ENCODE peak calls at places on chromosomes 5 and 9, in four cellular contexts. F is neural progenitor cell, R is GM06990, T is body of pancreas. L is an unnamed sample.

GRCh38 chr9:734831-735511 is 106.5 kb upstream of the DMRT1 start:
- DNase-seq in T (no peak), F (no peak), R (no peak), L (no peak)

GRCh38 chr5:77846422-77847128 is 70.4 kb upstream of the TBCA start:
- DNase-seq in R (no peak), T (no peak), F (peak), L (peak)

GRCh38 chr9:96232539-96233241 is 69.3 kb downstream of the HSD17B3 start:
- DNase-seq in T (peak), R (no peak), F (peak), L (peak)

GRCh38 chr5:158809310-158809709 is 290.4 kb downstream of the EBF1 start:
- DNase-seq in R (no peak), T (no peak), F (no peak), L (no peak)

GRCh38 chr5:134503937-134504437 is 21.5 kb upstream of the JADE2 start:
- DNase-seq in R (no peak), F (no peak), T (no peak), L (no peak)

GRCh38 chr5:173314166-173314952 is 13.9 kb downstream of the STC2 start:
- DNase-seq in T (no peak), R (no peak), F (no peak), L (no peak)

GRCh38 chr9:123302348-123303214 is 34.2 kb upstream of the STRBP start:
- DNase-seq in F (no peak), R (no peak), T (no peak), L (no peak)

GRCh38 chr5:179120951-179121666 is 60.9 kb downstream of the ZNF354C start:
- DNase-seq in F (no peak), R (no peak), T (no peak), L (no peak)

GRCh38 chr9:86807577-86807976 is 139.7 kb downstream of the GAS1 start:
- DNase-seq in F (peak), R (no peak), T (no peak), L (peak)

GRCh38 chr5:1479581-1480188 is 34.4 kb upstream of the SLC6A3 start:
- DNase-seq in T (peak), F (peak), R (peak), L (peak)

GRCh38 chr9:137423001-137423809 is at the start of the genes EXD3 and NOXA1:
- DNase-seq in F (peak), R (peak), T (peak), L (peak)
- TF ChIP-seq CTCF in F (peak), R (peak), T (peak), L (no peak)

GRCh38 chr5:74052441-74052840 is 426.4 kb downstream of the ARHGEF28 start:
- DNase-seq in T (no peak), F (no peak), R (no peak), L (no peak)
- TF ChIP-seq CTCF in T (no peak), F (no peak), R (no peak), L (no peak)

GRCh38 chr9:132042324-132042723 is 37.3 kb downstream of the MED27 start:
- DNase-seq in R (no peak), F (no peak), T (no peak), L (no peak)
- TF ChIP-seq CTCF in R (no peak), F (no peak), T (no peak), L (no peak)

DNA sequence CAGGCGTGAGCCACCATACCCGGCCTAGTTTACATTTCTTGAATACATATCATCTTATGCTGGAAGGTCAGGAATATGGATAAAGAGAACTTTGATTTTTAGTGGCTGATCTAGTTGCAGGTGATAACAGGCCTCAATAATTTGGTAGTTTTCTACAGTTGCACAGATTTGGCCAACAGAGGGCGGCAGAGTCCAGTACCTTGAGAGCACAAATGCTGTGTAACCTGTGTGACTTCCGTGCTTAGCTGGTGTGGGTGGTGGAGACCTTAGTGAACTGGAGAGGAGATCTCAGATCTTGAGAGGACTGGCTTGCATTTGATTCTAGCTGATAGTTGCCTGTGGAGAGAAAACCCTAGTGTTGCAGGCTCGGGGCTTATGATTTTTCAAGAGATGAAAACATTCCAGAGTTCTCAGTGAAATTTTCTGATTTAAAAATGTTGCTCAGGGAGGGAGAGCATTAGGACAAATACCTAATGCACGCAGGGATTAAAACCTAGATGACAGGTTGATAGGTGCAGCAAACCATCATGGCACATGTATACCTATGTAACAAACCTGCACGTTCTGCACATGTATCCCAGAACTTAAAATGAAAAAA is 17.4 kb upstream of the GPR151 start:
- DNase-seq in F (peak), T (peak), R (peak), L (peak)
- TF ChIP-seq CTCF in F (peak), T (peak), R (peak), L (peak)

GRCh38 chr5:54897001-54897400 is 88.4 kb downstream of the ESM1 start:
- DNase-seq in R (no peak), T (no peak), F (no peak), L (no peak)

GRCh38 chr5:54894957-54895815 is 90.2 kb downstream of the ESM1 start:
- DNase-seq in F (no peak), R (no peak), T (no peak), L (no peak)

GRCh38 chr5:54900906-54901725 is 84.3 kb downstream of the ESM1 start:
- DNase-seq in R (no peak), F (no peak), T (peak), L (no peak)

GRCh38 chr5:54895816-54896341 is 89.5 kb downstream of the ESM1 start:
- DNase-seq in F (peak), R (no peak), T (peak), L (peak)
- TF ChIP-seq CTCF in F (peak), R (peak), T (peak), L (peak)

GRCh38 chr9:130451509-130452388 is 7.0 kb downstream of the ASS1 start:
- DNase-seq in F (no peak), T (peak), R (no peak), L (peak)
- TF ChIP-seq CTCF in F (peak), T (peak), R (peak), L (peak)

GRCh38 chr5:71817891-71818290 is 98.8 kb downstream of the CARTPT start:
- DNase-seq in T (no peak), R (no peak), F (no peak), L (no peak)
- TF ChIP-seq CTCF in T (no peak), R (no peak), F (no peak), L (no peak)

GRCh38 chr9:107637421-107638420 is 148.2 kb upstream of the KLF4 start:
- DNase-seq in T (peak), F (peak), R (no peak), L (peak)
- TF ChIP-seq CTCF in T (peak), F (no peak), R (no peak), L (no peak)

GRCh38 chr5:135834639-135835529 is at the start of gene SLC25A48:
- DNase-seq in T (peak), R (peak), F (peak), L (peak)
- TF ChIP-seq CTCF in T (no peak), R (no peak), F (peak), L (peak)

L was measured in nephron progenitor cell.